ENCODE peak calls at places on chromosome 18, in four cellular contexts. One of them, this sample, is unnamed.

GRCh38 chr18:70072678-70073077 is 125.0 kb upstream of the CD226 start:
- DNase-seq in Caco-2: no peak
- DNase-seq in choroid plexus epithelial cell: peak; percentile 74
- DNase-seq in lower lobe of right lung: no peak
- DNase-seq in this sample: no peak

GRCh38 chr18:59514193-59514592 is 155.1 kb upstream of the LMAN1 start:
- DNase-seq in choroid plexus epithelial cell: peak; percentile 39
- DNase-seq in Caco-2: no peak
- DNase-seq in lower lobe of right lung: no peak
- DNase-seq in this sample: no peak

GRCh38 chr18:23992119-23992940 is 22.2 kb upstream of the TTC39C start:
- DNase-seq in lower lobe of right lung: peak; percentile 60
- DNase-seq in choroid plexus epithelial cell: no peak
- DNase-seq in Caco-2: no peak
- DNase-seq in this sample: no peak

GRCh38 chr18:46950064-46950656 is 32.8 kb downstream of the KATNAL2 start:
- DNase-seq in Caco-2: no peak
- DNase-seq in lower lobe of right lung: no peak
- DNase-seq in choroid plexus epithelial cell: peak; percentile 50
- DNase-seq in this sample: peak; percentile 29

GRCh38 chr18:76457957-76458356 is 37.1 kb downstream of the ZNF516 start:
- DNase-seq in lower lobe of right lung: no peak
- DNase-seq in choroid plexus epithelial cell: no peak
- DNase-seq in Caco-2: no peak
- DNase-seq in this sample: no peak

GRCh38 chr18:48767090-48767670 is 183.6 kb downstream of the SMAD7 start:
- DNase-seq in choroid plexus epithelial cell: peak; percentile 86
- DNase-seq in Caco-2: peak; percentile 78
- DNase-seq in lower lobe of right lung: peak; percentile 42
- DNase-seq in this sample: no peak

GRCh38 chr18:70931942-70932814 is 643.3 kb downstream of the SOCS6 start:
- DNase-seq in choroid plexus epithelial cell: peak; percentile 73
- DNase-seq in lower lobe of right lung: no peak
- DNase-seq in Caco-2: no peak
- DNase-seq in this sample: no peak

GRCh38 chr18:26940744-26941398 is 75.4 kb upstream of the AQP4 start:
- DNase-seq in Caco-2: no peak
- DNase-seq in lower lobe of right lung: peak; percentile 50
- DNase-seq in choroid plexus epithelial cell: no peak
- DNase-seq in this sample: no peak

This sample was measured in HuH-7.5.